ENCODE peak calls at places on chromosomes 16 and 17, in eight cellular contexts. Q, C, L, W, K, N, O and S are unnamed samples.

GRCh38 chr16:15996432-15997109 is 47.2 kb downstream of the ABCC1 start:
- DNase-seq in Q (peak; percentile 78), C (peak; percentile 89), L (peak; percentile 34), W (no peak), K (no peak), N (no peak), O (peak; percentile 72), S (peak; percentile 67)

GRCh38 chr17:65629234-65629690 is 67.8 kb upstream of the AXIN2 start:
- DNase-seq in Q (no peak), C (no peak), L (no peak), W (no peak), K (no peak), N (no peak), O (no peak), S (no peak)

GRCh38 chr16:17160285-17160854 is 310.4 kb downstream of the XYLT1 start:
- DNase-seq in Q (no peak), C (no peak), L (no peak), W (no peak), K (no peak), N (no peak), O (no peak), S (no peak)

GRCh38 chr16:23826528-23827244 is 9.1 kb upstream of the PRKCB start:
- DNase-seq in Q (no peak), C (no peak), L (no peak), W (peak; percentile 31), K (peak; percentile 79), N (no peak), O (no peak), S (no peak)

GRCh38 chr16:52929478-52929877 is 123.2 kb downstream of the CHD9NB start:
- DNase-seq in Q (no peak), C (no peak), L (no peak), W (no peak), K (no peak), N (no peak), O (no peak), S (no peak)

GRCh38 chr17:60524463-60525346 is 1.3 kb downstream of the APPBP2 start:
- DNase-seq in Q (no peak), C (peak; percentile 26), L (no peak), W (peak; percentile 7), K (no peak), N (no peak), O (no peak), S (no peak)

GRCh38 chr16:56286819-56287218 is 95.5 kb downstream of the GNAO1 start:
- DNase-seq in Q (no peak), C (no peak), L (no peak), W (no peak), K (no peak), N (no peak), O (no peak), S (no peak)

GRCh38 chr17:75383842-75384195 is 21.7 kb downstream of the GRB2 start:
- DNase-seq in Q (no peak), C (no peak), L (no peak), W (no peak), K (no peak), N (no peak), O (no peak), S (no peak)

GRCh38 chr16:24975428-24975889 is 39.7 kb downstream of the ARHGAP17 start:
- DNase-seq in Q (no peak), C (peak; percentile 73), L (no peak), W (no peak), K (peak; percentile 76), N (no peak), O (no peak), S (no peak)

GRCh38 chr17:65060855-65061254 is 4.3 kb upstream of the GNA13 start:
- DNase-seq in Q (no peak), C (no peak), L (no peak), W (no peak), K (no peak), N (no peak), O (no peak), S (no peak)

GRCh38 chr17:75011788-75012319 is 616 bp upstream of the MRPL58 start:
- DNase-seq in Q (no peak), C (peak; percentile 80), L (peak; percentile 75), W (no peak), K (no peak), N (no peak), O (peak; percentile 49), S (no peak)

GRCh38 chr17:751269-752001 is 629 bp downstream of the GEMIN4 start:
- DNase-seq in Q (no peak), C (peak; percentile 47), L (peak; percentile 37), W (peak; percentile 39), K (no peak), N (peak; percentile 29), O (peak; percentile 46), S (peak; percentile 80)